ENCODE peak calls at places on chromosomes 6 and 20, in ten cellular contexts. One of them, this sample, is unnamed.
A peak's percentile ranks its signal among the peaks of the same experiment; 100 is the strongest.

GRCh38 chr6:137056121-137056880 is 11.5 kb upstream of the IL20RA start:
- DNase-seq in tibial nerve: no peak
- DNase-seq in mucosa of descending colon: no peak
- DNase-seq in lower lobe of right lung: no peak
- DNase-seq in PC-9: no peak
- DNase-seq in stomach: no peak
- DNase-seq in right cardiac atrium: no peak
- DNase-seq in neuronal stem cell: no peak
- DNase-seq in ovary: no peak
- DNase-seq in Caco-2: no peak
- DNase-seq in this sample: no peak

GRCh38 chr6:109939654-109940053 is 38.5 kb upstream of the GPR6 start:
- DNase-seq in tibial nerve: no peak
- DNase-seq in mucosa of descending colon: no peak
- DNase-seq in lower lobe of right lung: no peak
- DNase-seq in PC-9: no peak
- DNase-seq in stomach: no peak
- DNase-seq in right cardiac atrium: no peak
- DNase-seq in neuronal stem cell: no peak
- DNase-seq in ovary: no peak
- DNase-seq in Caco-2: no peak
- DNase-seq in this sample: no peak

GRCh38 chr6:43978473-43979360 is 148.5 kb downstream of the MRPL14 start:
- DNase-seq in tibial nerve: no peak
- DNase-seq in mucosa of descending colon: no peak
- DNase-seq in lower lobe of right lung: no peak
- DNase-seq in PC-9: no peak
- DNase-seq in stomach: no peak
- DNase-seq in right cardiac atrium: no peak
- DNase-seq in neuronal stem cell: no peak
- DNase-seq in ovary: no peak
- DNase-seq in Caco-2: no peak
- DNase-seq in this sample: peak; percentile 73

GRCh38 chr6:133487174-133487573 is 246.0 kb downstream of the EYA4 start:
- DNase-seq in tibial nerve: no peak
- DNase-seq in mucosa of descending colon: no peak
- DNase-seq in lower lobe of right lung: no peak
- DNase-seq in PC-9: no peak
- DNase-seq in stomach: no peak
- DNase-seq in right cardiac atrium: peak; percentile 53
- DNase-seq in neuronal stem cell: no peak
- DNase-seq in ovary: no peak
- DNase-seq in Caco-2: no peak
- DNase-seq in this sample: no peak

GRCh38 chr6:144585217-144585814 is 300.2 kb downstream of the UTRN start:
- DNase-seq in tibial nerve: no peak
- DNase-seq in mucosa of descending colon: no peak
- DNase-seq in lower lobe of right lung: no peak
- DNase-seq in PC-9: no peak
- DNase-seq in stomach: no peak
- DNase-seq in right cardiac atrium: no peak
- DNase-seq in neuronal stem cell: peak; percentile 35
- DNase-seq in ovary: no peak
- DNase-seq in Caco-2: no peak
- DNase-seq in this sample: no peak

GRCh38 chr6:112478036-112478435 is 130.9 kb downstream of the RFPL4B start:
- DNase-seq in tibial nerve: no peak
- DNase-seq in mucosa of descending colon: no peak
- DNase-seq in lower lobe of right lung: no peak
- DNase-seq in PC-9: no peak
- DNase-seq in stomach: no peak
- DNase-seq in right cardiac atrium: no peak
- DNase-seq in neuronal stem cell: no peak
- DNase-seq in ovary: no peak
- DNase-seq in Caco-2: no peak
- DNase-seq in this sample: no peak

GRCh38 chr6:57313711-57314471 is 3.5 kb upstream of the PRIM2 start:
- DNase-seq in tibial nerve: no peak
- DNase-seq in mucosa of descending colon: no peak
- DNase-seq in lower lobe of right lung: no peak
- DNase-seq in PC-9: peak; percentile 41
- DNase-seq in stomach: no peak
- DNase-seq in right cardiac atrium: peak; percentile 36
- DNase-seq in neuronal stem cell: no peak
- DNase-seq in ovary: no peak
- DNase-seq in Caco-2: peak; percentile 41
- DNase-seq in this sample: peak; percentile 91

GRCh38 chr6:159038914-159039884 is 5.6 kb downstream of the TAGAP start:
- DNase-seq in tibial nerve: no peak
- DNase-seq in mucosa of descending colon: no peak
- DNase-seq in lower lobe of right lung: no peak
- DNase-seq in PC-9: no peak
- DNase-seq in stomach: no peak
- DNase-seq in right cardiac atrium: no peak
- DNase-seq in neuronal stem cell: no peak
- DNase-seq in ovary: no peak
- DNase-seq in Caco-2: no peak
- DNase-seq in this sample: peak; percentile 7

GRCh38 chr6:134147033-134147533 is 94.7 kb upstream of the SLC2A12 start:
- DNase-seq in tibial nerve: no peak
- DNase-seq in mucosa of descending colon: no peak
- DNase-seq in lower lobe of right lung: no peak
- DNase-seq in PC-9: no peak
- DNase-seq in stomach: no peak
- DNase-seq in right cardiac atrium: no peak
- DNase-seq in neuronal stem cell: no peak
- DNase-seq in ovary: no peak
- DNase-seq in Caco-2: no peak
- DNase-seq in this sample: no peak

GRCh38 chr6:144149894-144150672 is at the start of gene STX11:
- DNase-seq in tibial nerve: peak; percentile 21
- DNase-seq in mucosa of descending colon: peak; percentile 83
- DNase-seq in lower lobe of right lung: peak; percentile 89
- DNase-seq in PC-9: peak; percentile 64
- DNase-seq in stomach: peak; percentile 67
- DNase-seq in right cardiac atrium: peak; percentile 90
- DNase-seq in neuronal stem cell: peak; percentile 63
- DNase-seq in ovary: peak; percentile 14
- DNase-seq in Caco-2: peak; percentile 60
- DNase-seq in this sample: peak; percentile 73

GRCh38 chr6:161379828-161380598 is 106.2 kb upstream of the AGPAT4 start:
- DNase-seq in tibial nerve: no peak
- DNase-seq in mucosa of descending colon: no peak
- DNase-seq in lower lobe of right lung: no peak
- DNase-seq in PC-9: no peak
- DNase-seq in stomach: no peak
- DNase-seq in right cardiac atrium: no peak
- DNase-seq in neuronal stem cell: no peak
- DNase-seq in ovary: no peak
- DNase-seq in Caco-2: no peak
- DNase-seq in this sample: no peak

GRCh38 chr6:126804255-126805064 is 314.0 kb upstream of the RSPO3 start:
- DNase-seq in tibial nerve: no peak
- DNase-seq in mucosa of descending colon: no peak
- DNase-seq in lower lobe of right lung: no peak
- DNase-seq in PC-9: peak; percentile 10
- DNase-seq in stomach: no peak
- DNase-seq in right cardiac atrium: no peak
- DNase-seq in neuronal stem cell: peak; percentile 43
- DNase-seq in ovary: no peak
- DNase-seq in Caco-2: peak; percentile 36
- DNase-seq in this sample: no peak

GRCh38 chr6:144232434-144233223 is 52.5 kb upstream of the UTRN start:
- DNase-seq in tibial nerve: no peak
- DNase-seq in mucosa of descending colon: no peak
- DNase-seq in lower lobe of right lung: no peak
- DNase-seq in PC-9: no peak
- DNase-seq in stomach: no peak
- DNase-seq in right cardiac atrium: no peak
- DNase-seq in neuronal stem cell: no peak
- DNase-seq in ovary: no peak
- DNase-seq in Caco-2: no peak
- DNase-seq in this sample: no peak

GRCh38 chr6:2102966-2103365 is 142.4 kb downstream of the GMDS start:
- DNase-seq in tibial nerve: no peak
- DNase-seq in mucosa of descending colon: no peak
- DNase-seq in lower lobe of right lung: no peak
- DNase-seq in PC-9: no peak
- DNase-seq in stomach: no peak
- DNase-seq in right cardiac atrium: no peak
- DNase-seq in neuronal stem cell: no peak
- DNase-seq in ovary: no peak
- DNase-seq in Caco-2: no peak
- DNase-seq in this sample: no peak

GRCh38 chr6:63882208-63882607 is 246.6 kb downstream of the PHF3 start:
- DNase-seq in tibial nerve: no peak
- DNase-seq in mucosa of descending colon: no peak
- DNase-seq in lower lobe of right lung: no peak
- DNase-seq in PC-9: no peak
- DNase-seq in stomach: no peak
- DNase-seq in right cardiac atrium: no peak
- DNase-seq in neuronal stem cell: no peak
- DNase-seq in ovary: no peak
- DNase-seq in Caco-2: no peak
- DNase-seq in this sample: no peak

GRCh38 chr6:10554826-10555225 is 33.7 kb downstream of the GCNT2 start:
- DNase-seq in tibial nerve: no peak
- DNase-seq in mucosa of descending colon: no peak
- DNase-seq in lower lobe of right lung: no peak
- DNase-seq in PC-9: no peak
- DNase-seq in stomach: no peak
- DNase-seq in right cardiac atrium: no peak
- DNase-seq in neuronal stem cell: no peak
- DNase-seq in ovary: no peak
- DNase-seq in Caco-2: no peak
- DNase-seq in this sample: peak; percentile 27
- H3K4me3 ChIP-seq in tibial nerve: no peak overlapping the region
- H3K4me3 ChIP-seq in mucosa of descending colon: no peak overlapping the region
- H3K4me3 ChIP-seq in lower lobe of right lung: no peak overlapping the region
- H3K4me3 ChIP-seq in PC-9: no peak overlapping the region
- H3K4me3 ChIP-seq in stomach: no peak overlapping the region
- H3K4me3 ChIP-seq in right cardiac atrium: no peak overlapping the region
- H3K4me3 ChIP-seq in neuronal stem cell: no peak overlapping the region
- H3K4me3 ChIP-seq in ovary: no peak overlapping the region
- H3K4me3 ChIP-seq in Caco-2: no peak overlapping the region
- H3K4me3 ChIP-seq in this sample: no peak overlapping the region

GRCh38 chr20:31239139-31239538 is 18.3 kb upstream of the DEFB115 start:
- DNase-seq in tibial nerve: no peak
- DNase-seq in mucosa of descending colon: no peak
- DNase-seq in lower lobe of right lung: no peak
- DNase-seq in PC-9: no peak
- DNase-seq in stomach: no peak
- DNase-seq in right cardiac atrium: no peak
- DNase-seq in neuronal stem cell: no peak
- DNase-seq in ovary: no peak
- DNase-seq in Caco-2: no peak
- DNase-seq in this sample: no peak
- H3K9me3 ChIP-seq in tibial nerve: peaks cover 15% of the 10 kb centered on the region
- H3K9me3 ChIP-seq in mucosa of descending colon: peaks cover 100% of the 10 kb centered on the region
- H3K9me3 ChIP-seq in lower lobe of right lung: peaks cover 86% of the 10 kb centered on the region
- H3K9me3 ChIP-seq in PC-9: peaks cover 71% of the 10 kb centered on the region
- H3K9me3 ChIP-seq in stomach: peaks cover 37% of the 10 kb centered on the region
- H3K9me3 ChIP-seq in right cardiac atrium: peaks cover 7% of the 10 kb centered on the region
- H3K9me3 ChIP-seq in neuronal stem cell: peaks cover 34% of the 10 kb centered on the region
- H3K9me3 ChIP-seq in ovary: peaks cover 6% of the 10 kb centered on the region
- H3K9me3 ChIP-seq in Caco-2: peaks cover 68% of the 10 kb centered on the region
- H3K9me3 ChIP-seq in this sample: peaks cover 27% of the 10 kb centered on the region

GRCh38 chr20:34185766-34186620 is 55.2 kb upstream of the ASIP start:
- DNase-seq in tibial nerve: peak; percentile 21
- DNase-seq in mucosa of descending colon: no peak
- DNase-seq in lower lobe of right lung: no peak
- DNase-seq in PC-9: no peak
- DNase-seq in stomach: no peak
- DNase-seq in right cardiac atrium: no peak
- DNase-seq in neuronal stem cell: no peak
- DNase-seq in ovary: no peak
- DNase-seq in Caco-2: no peak
- DNase-seq in this sample: no peak
- H3K4me3 ChIP-seq in tibial nerve: peak overlapping the region; percentile 13
- H3K4me3 ChIP-seq in mucosa of descending colon: no peak overlapping the region
- H3K4me3 ChIP-seq in lower lobe of right lung: no peak overlapping the region
- H3K4me3 ChIP-seq in PC-9: no peak overlapping the region
- H3K4me3 ChIP-seq in stomach: no peak overlapping the region
- H3K4me3 ChIP-seq in right cardiac atrium: no peak overlapping the region
- H3K4me3 ChIP-seq in neuronal stem cell: no peak overlapping the region
- H3K4me3 ChIP-seq in ovary: no peak overlapping the region
- H3K4me3 ChIP-seq in Caco-2: no peak overlapping the region
- H3K4me3 ChIP-seq in this sample: no peak overlapping the region

GRCh38 chr6:79699606-79700005 is 68.5 kb downstream of the SH3BGRL2 start:
- DNase-seq in tibial nerve: no peak
- DNase-seq in mucosa of descending colon: no peak
- DNase-seq in lower lobe of right lung: no peak
- DNase-seq in PC-9: no peak
- DNase-seq in stomach: no peak
- DNase-seq in right cardiac atrium: no peak
- DNase-seq in neuronal stem cell: no peak
- DNase-seq in ovary: no peak
- DNase-seq in Caco-2: no peak
- DNase-seq in this sample: no peak

GRCh38 chr6:79702701-79703100 is 71.6 kb downstream of the SH3BGRL2 start:
- DNase-seq in tibial nerve: no peak
- DNase-seq in mucosa of descending colon: no peak
- DNase-seq in lower lobe of right lung: no peak
- DNase-seq in PC-9: no peak
- DNase-seq in stomach: no peak
- DNase-seq in right cardiac atrium: no peak
- DNase-seq in neuronal stem cell: no peak
- DNase-seq in ovary: no peak
- DNase-seq in Caco-2: no peak
- DNase-seq in this sample: no peak

GRCh38 chr6:79694623-79695311 is 63.6 kb downstream of the SH3BGRL2 start:
- DNase-seq in tibial nerve: no peak
- DNase-seq in mucosa of descending colon: no peak
- DNase-seq in lower lobe of right lung: no peak
- DNase-seq in PC-9: no peak
- DNase-seq in stomach: no peak
- DNase-seq in right cardiac atrium: no peak
- DNase-seq in neuronal stem cell: no peak
- DNase-seq in ovary: no peak
- DNase-seq in Caco-2: no peak
- DNase-seq in this sample: no peak

GRCh38 chr6:79694156-79694555 is 63.0 kb downstream of the SH3BGRL2 start:
- DNase-seq in tibial nerve: no peak
- DNase-seq in mucosa of descending colon: no peak
- DNase-seq in lower lobe of right lung: no peak
- DNase-seq in PC-9: no peak
- DNase-seq in stomach: no peak
- DNase-seq in right cardiac atrium: no peak
- DNase-seq in neuronal stem cell: no peak
- DNase-seq in ovary: no peak
- DNase-seq in Caco-2: no peak
- DNase-seq in this sample: no peak

DNA sequence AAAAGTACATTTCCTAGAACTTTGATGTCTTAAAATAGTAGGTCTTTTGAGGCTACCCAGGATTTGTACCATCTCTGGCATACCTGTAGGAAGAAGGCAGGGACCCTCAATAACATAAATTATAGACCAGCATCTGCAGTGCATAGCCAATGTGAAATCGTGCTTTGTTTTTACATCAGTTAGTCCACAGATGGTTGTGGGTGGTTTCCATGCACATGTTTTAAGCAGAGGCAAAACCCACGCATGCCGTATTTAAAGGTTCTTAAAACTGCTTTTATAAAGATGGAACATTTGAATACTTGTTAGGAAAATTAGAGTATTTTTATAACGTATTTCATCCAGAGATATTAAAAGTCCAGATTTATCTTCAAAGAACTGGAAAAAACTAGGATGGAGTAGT is 66.3 kb downstream of the SH3BGRL2 start:
- DNase-seq in tibial nerve: no peak
- DNase-seq in mucosa of descending colon: no peak
- DNase-seq in lower lobe of right lung: no peak
- DNase-seq in PC-9: no peak
- DNase-seq in stomach: no peak
- DNase-seq in right cardiac atrium: no peak
- DNase-seq in neuronal stem cell: no peak
- DNase-seq in ovary: no peak
- DNase-seq in Caco-2: no peak
- DNase-seq in this sample: no peak
- H3K9me3 ChIP-seq in tibial nerve: no peaks in the 10 kb centered on the region
- H3K9me3 ChIP-seq in mucosa of descending colon: no peaks in the 10 kb centered on the region
- H3K9me3 ChIP-seq in lower lobe of right lung: no peaks in the 10 kb centered on the region
- H3K9me3 ChIP-seq in PC-9: no peaks in the 10 kb centered on the region
- H3K9me3 ChIP-seq in stomach: no peaks in the 10 kb centered on the region
- H3K9me3 ChIP-seq in right cardiac atrium: no peaks in the 10 kb centered on the region
- H3K9me3 ChIP-seq in neuronal stem cell: no peaks in the 10 kb centered on the region
- H3K9me3 ChIP-seq in ovary: no peaks in the 10 kb centered on the region
- H3K9me3 ChIP-seq in Caco-2: no peaks in the 10 kb centered on the region
- H3K9me3 ChIP-seq in this sample: no peaks in the 10 kb centered on the region

This sample was measured in MG63.